ENCODE peak calls at places on chromosomes 5 and 9, in four cellular contexts. O is G401; Z is epithelial cell of esophagus; B is stimulated activated CD8-positive, alpha-beta memory T cell treated with anti-CD3 and anti-CD28 coated beads, Interleukin-7, amount 100 ng/mL, for 4 hours. H is an unnamed sample.

GRCh38 chr5:119327018-119327417 is 28.8 kb upstream of the TNFAIP8 start:
- DNase-seq in O (no peak), Z (no peak), B (peak; percentile 36), H (no peak)

GRCh38 chr9:114382951-114383865 is 4.6 kb downstream of the AKNA start:
- DNase-seq in O (no peak), Z (no peak), B (peak; percentile 63), H (no peak)

GRCh38 chr5:71939452-71939932 is 167.8 kb upstream of the MAP1B start:
- DNase-seq in O (peak; percentile 82), B (no peak), Z (no peak), H (peak; percentile 63)

GRCh38 chr9:6708732-6709131 is 49.0 kb upstream of the KDM4C start:
- DNase-seq in Z (no peak), O (no peak), B (no peak), H (no peak)

GRCh38 chr9:77770340-77770739 is 122.2 kb upstream of the GNA14 start:
- DNase-seq in O (no peak), B (no peak), Z (no peak), H (no peak)

GRCh38 chr5:72472666-72473422 is 34.4 kb downstream of the ZNF366 start:
- DNase-seq in Z (no peak), B (no peak), O (no peak), H (no peak)

GRCh38 chr5:147483961-147484707 is 25.7 kb downstream of the DPYSL3 start:
- DNase-seq in O (no peak), B (no peak), Z (peak; percentile 53), H (no peak)

GRCh38 chr9:129317179-129318011 is 139.3 kb upstream of the IER5L start:
- DNase-seq in B (no peak), Z (peak; percentile 59), O (peak; percentile 77), H (peak; percentile 66)

GRCh38 chr9:37293664-37294524 is 128.6 kb upstream of the GRHPR start:
- DNase-seq in O (no peak), Z (peak; percentile 30), B (no peak), H (no peak)

GRCh38 chr9:131500939-131501541 is 1.7 kb upstream of the POMT1 start:
- DNase-seq in B (peak; percentile 36), O (no peak), Z (peak; percentile 84), H (no peak)